ENCODE peak calls at places on chromosomes 7 and 10, in ten cellular contexts. F, O, C, W, Y, A, B, E, U and J are unnamed samples.

GRCh38 chr10:121532465-121532864 is 65.8 kb downstream of the FGFR2 start:
- DNase-seq in F (no peak), O (no peak), C (no peak), W (no peak), Y (no peak), A (no peak), B (no peak), E (no peak), U (no peak), J (no peak)

GRCh38 chr7:124074007-124074406 is 41.1 kb upstream of the TMEM229A start:
- DNase-seq in F (no peak), O (no peak), C (peak; percentile 68), W (no peak), Y (no peak), A (no peak), B (no peak), E (no peak), U (no peak), J (peak; percentile 37)

GRCh38 chr10:75408911-75409885 is 7.6 kb upstream of the ZNF503 start:
- DNase-seq in F (peak; percentile 74), O (peak; percentile 79), C (peak; percentile 73), W (peak; percentile 55), Y (no peak), A (peak; percentile 68), B (no peak), E (no peak), U (peak; percentile 95), J (peak; percentile 90)

GRCh38 chr7:101911800-101912705 is 94.6 kb downstream of the CUX1 start:
- DNase-seq in F (no peak), O (no peak), C (no peak), W (no peak), Y (no peak), A (no peak), B (no peak), E (no peak), U (peak; percentile 53), J (peak; percentile 77)

GRCh38 chr7:135147341-135147898 is 452 bp upstream of the TMEM140 start:
- DNase-seq in F (peak; percentile 46), O (no peak), C (peak; percentile 82), W (no peak), Y (peak; percentile 78), A (no peak), B (no peak), E (no peak), U (peak; percentile 14), J (peak; percentile 29)

GRCh38 chr7:6016653-6016966 is 7.5 kb downstream of the AIMP2 start:
- DNase-seq in F (no peak), O (no peak), C (no peak), W (no peak), Y (no peak), A (no peak), B (no peak), E (no peak), U (no peak), J (no peak)

GRCh38 chr10:64277536-64277935 is 756.3 kb downstream of the REEP3 start:
- DNase-seq in F (no peak), O (no peak), C (no peak), W (no peak), Y (no peak), A (no peak), B (no peak), E (no peak), U (no peak), J (no peak)

GRCh38 chr10:100997364-100998182 is 2.0 kb upstream of the LZTS2 start:
- DNase-seq in F (peak; percentile 88), O (peak; percentile 92), C (peak; percentile 68), W (peak; percentile 80), Y (peak; percentile 71), A (peak; percentile 88), B (peak; percentile 75), E (peak; percentile 76), U (peak; percentile 82), J (peak; percentile 91)

GRCh38 chr7:18798018-18798906 is 302.7 kb downstream of the HDAC9 start:
- DNase-seq in F (no peak), O (peak; percentile 15), C (no peak), W (no peak), Y (no peak), A (no peak), B (no peak), E (no peak), U (no peak), J (no peak)

GRCh38 chr10:81838950-81839349 is 36.0 kb upstream of the NRG3 start:
- DNase-seq in F (no peak), O (peak; percentile 64), C (peak; percentile 16), W (no peak), Y (peak; percentile 30), A (peak; percentile 45), B (peak; percentile 15), E (no peak), U (no peak), J (peak; percentile 12)

GRCh38 chr10:119449760-119450461 is 92.6 kb downstream of the RGS10 start:
- DNase-seq in F (peak; percentile 100), O (no peak), C (no peak), W (peak; percentile 84), Y (no peak), A (peak; percentile 52), B (no peak), E (no peak), U (no peak), J (no peak)

DNA sequence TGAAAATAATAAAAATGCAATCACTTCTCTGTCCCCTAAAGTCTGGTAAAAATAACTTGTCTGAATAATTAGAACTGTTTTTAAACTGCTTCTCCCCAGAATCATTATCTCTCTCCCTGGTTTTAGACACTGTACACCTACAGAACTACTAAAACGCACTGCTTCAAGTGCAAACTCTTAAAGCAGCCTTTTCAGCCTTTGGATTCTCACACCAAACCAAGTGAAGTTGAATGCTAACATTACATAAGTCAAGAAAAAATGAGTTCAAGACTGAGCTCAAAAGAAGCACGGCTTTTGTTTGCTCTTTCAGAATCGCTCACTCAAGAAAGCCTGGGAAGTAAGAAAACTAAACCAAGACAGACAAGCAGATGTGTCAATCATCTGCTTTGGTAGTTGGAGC is 188.8 kb downstream of the LSM5 start:
- DNase-seq in F (no peak), O (no peak), C (no peak), W (no peak), Y (no peak), A (no peak), B (no peak), E (no peak), U (no peak), J (no peak)
- H3K27me3 ChIP-seq in F (peaks cover 52% of the 10 kb centered on the region), O (peaks cover 49% of the 10 kb centered on the region), C (no peaks in the 10 kb centered on the region), W (peaks cover 48% of the 10 kb centered on the region), Y (peaks cover 30% of the 10 kb centered on the region), A (no peaks in the 10 kb centered on the region), B (peaks cover 7% of the 10 kb centered on the region), E (peaks cover 58% of the 10 kb centered on the region), U (peaks cover 12% of the 10 kb centered on the region), J (peaks cover 67% of the 10 kb centered on the region)

DNA sequence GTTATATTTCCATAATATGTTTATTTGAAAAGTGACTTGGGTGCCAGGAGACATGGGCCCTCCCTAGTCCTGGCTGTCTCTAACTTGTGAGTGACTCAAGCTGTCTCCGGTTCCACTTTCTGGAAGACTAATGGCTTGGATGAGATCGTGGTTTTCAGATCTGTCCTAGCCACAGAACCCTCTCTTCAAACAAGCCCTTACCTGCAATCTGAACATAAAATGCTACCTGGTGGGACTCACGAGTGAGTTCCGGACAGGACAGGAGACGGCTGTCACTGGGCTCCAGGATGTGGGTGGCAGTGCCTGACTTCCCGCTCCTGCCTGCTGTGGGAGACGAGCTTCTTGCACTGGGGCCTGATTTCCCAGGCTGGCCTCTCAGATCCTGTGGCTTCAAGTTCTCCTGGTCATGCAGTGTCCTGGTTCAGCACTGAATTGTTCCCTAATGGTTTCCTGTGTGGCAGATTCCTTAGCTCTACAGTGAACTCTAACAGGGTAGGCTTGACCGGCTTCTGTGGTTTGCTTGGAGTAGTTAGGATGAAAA is 26.0 kb upstream of the PFKFB3 start:
- DNase-seq in F (peak; percentile 60), O (no peak), C (no peak), W (no peak), Y (no peak), A (no peak), B (no peak), E (no peak), U (no peak), J (no peak)
- H3K27ac ChIP-seq in F (no peak overlapping the region), O (no peak overlapping the region), C (no peak overlapping the region), W (no peak overlapping the region), Y (peak overlapping the region; percentile 5), A (no peak overlapping the region), B (no peak overlapping the region), E (no peak overlapping the region), U (no peak overlapping the region), J (no peak overlapping the region)

DNA sequence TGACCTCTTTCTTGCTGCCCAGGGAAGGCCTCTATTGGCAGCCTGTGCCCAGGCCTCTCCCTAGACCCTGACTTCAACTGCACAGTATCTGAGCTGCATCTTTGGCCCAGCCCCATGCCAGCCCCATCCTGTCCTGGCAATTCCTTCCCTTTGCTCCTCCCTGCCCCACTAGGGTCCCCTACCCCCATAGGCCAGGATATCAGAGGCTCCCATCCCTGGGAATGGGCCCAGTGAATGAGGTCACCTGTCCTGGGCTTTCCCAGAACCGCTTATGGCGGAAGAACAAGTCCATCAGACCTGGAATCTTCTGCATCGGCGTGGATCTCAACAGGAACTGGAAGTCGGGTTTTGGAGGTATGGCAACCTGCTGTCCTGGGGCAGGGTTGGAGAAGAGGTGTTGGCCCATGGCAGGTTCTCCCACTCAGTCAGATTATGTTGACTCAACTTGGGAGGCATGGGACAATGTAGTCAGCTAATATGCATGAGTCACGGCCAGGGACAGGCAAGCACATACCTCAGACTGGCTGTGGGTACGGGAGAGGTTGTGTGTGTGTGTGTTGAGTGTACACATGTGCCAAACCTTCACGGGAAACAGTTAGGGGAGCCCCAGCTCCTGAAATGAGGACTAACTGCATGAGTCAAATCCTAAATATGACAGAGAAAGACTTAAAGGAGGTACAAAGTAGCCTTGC is 17.0 kb upstream of the CPA1 start:
- DNase-seq in F (peak; percentile 99), O (no peak), C (no peak), W (peak; percentile 71), Y (no peak), A (no peak), B (no peak), E (peak; percentile 85), U (no peak), J (peak; percentile 80)
- H3K4me2 ChIP-seq in F (peak overlapping the region; percentile 19), O (no peak overlapping the region), C (no peak overlapping the region), W (peak overlapping the region; percentile 27), Y (no peak overlapping the region), A (no peak overlapping the region), B (no peak overlapping the region), E (peak overlapping the region; percentile 60), U (no peak overlapping the region), J (no peak overlapping the region)

GRCh38 chr7:72211175-72211574 is 201.0 kb downstream of the CALN1 start:
- DNase-seq in F (no peak), O (no peak), C (no peak), W (no peak), Y (no peak), A (no peak), B (no peak), E (no peak), U (no peak), J (no peak)

GRCh38 chr7:72213081-72213480 is 199.1 kb downstream of the CALN1 start:
- DNase-seq in F (no peak), O (no peak), C (no peak), W (no peak), Y (no peak), A (no peak), B (no peak), E (no peak), U (no peak), J (no peak)

GRCh38 chr7:72217151-72217550 is 195.0 kb downstream of the CALN1 start:
- DNase-seq in F (no peak), O (no peak), C (no peak), W (no peak), Y (no peak), A (no peak), B (no peak), E (no peak), U (no peak), J (no peak)

GRCh38 chr7:72219500-72219899 is 192.6 kb downstream of the CALN1 start:
- DNase-seq in F (no peak), O (no peak), C (no peak), W (no peak), Y (no peak), A (no peak), B (no peak), E (no peak), U (no peak), J (no peak)

GRCh38 chr7:72213769-72214168 is 198.4 kb downstream of the CALN1 start:
- DNase-seq in F (no peak), O (no peak), C (no peak), W (no peak), Y (no peak), A (no peak), B (no peak), E (no peak), U (no peak), J (no peak)
- H3K27me3 ChIP-seq in F (no peaks in the 10 kb centered on the region), O (no peaks in the 10 kb centered on the region), C (no peaks in the 10 kb centered on the region), W (peaks cover 23% of the 10 kb centered on the region), Y (no peaks in the 10 kb centered on the region), A (no peaks in the 10 kb centered on the region), B (no peaks in the 10 kb centered on the region), E (no peaks in the 10 kb centered on the region), U (no peaks in the 10 kb centered on the region), J (no peaks in the 10 kb centered on the region)